ENCODE peak calls at places on chromosomes 5 and 9, in five cellular contexts. U, N, K, P and X are unnamed samples.

GRCh38 chr9:118529210-118529609 is 825.0 kb downstream of the TLR4 start:
- DNase-seq in N (no peak), K (no peak), U (no peak), P (no peak), X (no peak)

GRCh38 chr9:72807765-72808445 is 144.9 kb downstream of the ALDH1A1 start:
- DNase-seq in P (no peak), K (no peak), N (no peak), U (no peak), X (no peak)

GRCh38 chr5:99586878-99587277 is 658.1 kb upstream of the CHD1 start:
- DNase-seq in U (no peak), P (no peak), K (no peak), N (no peak), X (no peak)

GRCh38 chr5:150783422-150783928 is 4.9 kb downstream of the SMIM3 start:
- DNase-seq in N (peak), U (peak), P (peak), K (peak), X (peak)

GRCh38 chr9:2691626-2692025 is 25.7 kb upstream of the KCNV2 start:
- DNase-seq in U (no peak), P (no peak), N (no peak), K (no peak), X (no peak)

GRCh38 chr9:30622551-30622950 is 1761.9 kb upstream of the ACO1 start:
- DNase-seq in N (no peak), K (no peak), U (no peak), P (no peak), X (no peak)

GRCh38 chr5:100852988-100853449 is 50.1 kb downstream of the ST8SIA4 start:
- DNase-seq in P (no peak), U (no peak), K (no peak), N (no peak), X (no peak)

GRCh38 chr9:37753489-37754190 is at the start of gene TRMT10B:
- DNase-seq in P (peak), N (no peak), U (peak), K (peak), X (peak)

GRCh38 chr9:38233796-38234355 is 158.6 kb upstream of the ALDH1B1 start:
- DNase-seq in P (no peak), N (no peak), K (no peak), U (no peak), X (no peak)

GRCh38 chr5:172361566-172362238 is 78.1 kb upstream of the UBTD2 start:
- DNase-seq in N (peak), K (no peak), P (no peak), U (no peak), X (no peak)

GRCh38 chr9:129322022-129322621 is 144.1 kb upstream of the IER5L start:
- DNase-seq in K (no peak), U (no peak), P (no peak), N (no peak), X (no peak)

GRCh38 chr5:10709933-10710332 is 51.1 kb downstream of the DAP start:
- DNase-seq in U (no peak), K (no peak), P (no peak), N (no peak), X (no peak)